ENCODE peak calls at places on chromosomes 12 and 14, in eight cellular contexts. One of them, this sample, is unnamed.

GRCh38 chr12:12776261-12776660 is 9.2 kb upstream of the APOLD1 start:
- DNase-seq in thyroid gland: no peak
- DNase-seq in upper lobe of left lung: no peak
- DNase-seq in fibroblast of the aortic adventitia: peak; percentile 23
- DNase-seq in IMR-90: peak; percentile 23
- DNase-seq in neural progenitor cell: no peak
- DNase-seq in PC-3: peak; percentile 72
- DNase-seq in epithelial cell of esophagus: peak; percentile 61
- DNase-seq in this sample: peak; percentile 64

GRCh38 chr12:46930101-46930500 is 104.3 kb upstream of the SLC38A4 start:
- DNase-seq in thyroid gland: no peak
- DNase-seq in IMR-90: no peak
- DNase-seq in fibroblast of the aortic adventitia: no peak
- DNase-seq in neural progenitor cell: no peak
- DNase-seq in PC-3: no peak
- DNase-seq in upper lobe of left lung: no peak
- DNase-seq in epithelial cell of esophagus: no peak
- DNase-seq in this sample: no peak

GRCh38 chr14:102560436-102561261 is 31.8 kb upstream of the RCOR1 start:
- DNase-seq in upper lobe of left lung: no peak
- DNase-seq in PC-3: no peak
- DNase-seq in IMR-90: no peak
- DNase-seq in fibroblast of the aortic adventitia: no peak
- DNase-seq in neural progenitor cell: no peak
- DNase-seq in thyroid gland: no peak
- DNase-seq in epithelial cell of esophagus: no peak
- DNase-seq in this sample: no peak

GRCh38 chr12:106915635-106916026 is 40.1 kb upstream of the TMEM263 start:
- DNase-seq in epithelial cell of esophagus: no peak
- DNase-seq in neural progenitor cell: no peak
- DNase-seq in upper lobe of left lung: no peak
- DNase-seq in PC-3: no peak
- DNase-seq in fibroblast of the aortic adventitia: no peak
- DNase-seq in IMR-90: no peak
- DNase-seq in thyroid gland: no peak
- DNase-seq in this sample: no peak

GRCh38 chr12:27575099-27575779 is 51.2 kb downstream of the PPFIBP1 start:
- DNase-seq in upper lobe of left lung: no peak
- DNase-seq in thyroid gland: no peak
- DNase-seq in PC-3: peak; percentile 46
- DNase-seq in neural progenitor cell: no peak
- DNase-seq in IMR-90: peak; percentile 41
- DNase-seq in fibroblast of the aortic adventitia: no peak
- DNase-seq in epithelial cell of esophagus: no peak
- DNase-seq in this sample: no peak

GRCh38 chr12:2682301-2683282 is 112.2 kb upstream of the FKBP4 start:
- DNase-seq in neural progenitor cell: peak; percentile 78
- DNase-seq in IMR-90: peak; percentile 54
- DNase-seq in thyroid gland: peak; percentile 43
- DNase-seq in fibroblast of the aortic adventitia: peak; percentile 42
- DNase-seq in PC-3: peak; percentile 38
- DNase-seq in epithelial cell of esophagus: peak; percentile 4
- DNase-seq in upper lobe of left lung: no peak
- DNase-seq in this sample: peak; percentile 42

GRCh38 chr14:101363880-101364391 is 197.4 kb upstream of the DIO3 start:
- DNase-seq in IMR-90: no peak
- DNase-seq in upper lobe of left lung: no peak
- DNase-seq in thyroid gland: no peak
- DNase-seq in epithelial cell of esophagus: no peak
- DNase-seq in neural progenitor cell: no peak
- DNase-seq in fibroblast of the aortic adventitia: no peak
- DNase-seq in PC-3: no peak
- DNase-seq in this sample: no peak

GRCh38 chr14:59160492-59160891 is 28.0 kb upstream of the DAAM1 start:
- DNase-seq in fibroblast of the aortic adventitia: no peak
- DNase-seq in epithelial cell of esophagus: no peak
- DNase-seq in IMR-90: no peak
- DNase-seq in neural progenitor cell: no peak
- DNase-seq in upper lobe of left lung: no peak
- DNase-seq in PC-3: no peak
- DNase-seq in thyroid gland: no peak
- DNase-seq in this sample: no peak

GRCh38 chr14:31024042-31024480 is 1.4 kb upstream of the AP4S1 start:
- DNase-seq in upper lobe of left lung: no peak
- DNase-seq in IMR-90: no peak
- DNase-seq in PC-3: no peak
- DNase-seq in neural progenitor cell: no peak
- DNase-seq in thyroid gland: no peak
- DNase-seq in fibroblast of the aortic adventitia: no peak
- DNase-seq in epithelial cell of esophagus: no peak
- DNase-seq in this sample: no peak
- H3K4me3 ChIP-seq in upper lobe of left lung: peak overlapping the region; percentile 90
- H3K4me3 ChIP-seq in IMR-90: peak overlapping the region; percentile 97
- H3K4me3 ChIP-seq in PC-3: peak overlapping the region; percentile 72
- H3K4me3 ChIP-seq in neural progenitor cell: peak overlapping the region; percentile 100
- H3K4me3 ChIP-seq in thyroid gland: peak overlapping the region; percentile 83
- H3K4me3 ChIP-seq in fibroblast of the aortic adventitia: peak overlapping the region; percentile 96
- H3K4me3 ChIP-seq in epithelial cell of esophagus: peak overlapping the region; percentile 86
- H3K4me3 ChIP-seq in this sample: peak overlapping the region; percentile 81

GRCh38 chr14:72444701-72445100 is 449.2 kb downstream of the DPF3 start:
- DNase-seq in IMR-90: peak; percentile 13
- DNase-seq in thyroid gland: no peak
- DNase-seq in PC-3: peak; percentile 95
- DNase-seq in fibroblast of the aortic adventitia: no peak
- DNase-seq in epithelial cell of esophagus: peak; percentile 60
- DNase-seq in neural progenitor cell: no peak
- DNase-seq in upper lobe of left lung: no peak
- DNase-seq in this sample: no peak

GRCh38 chr14:72443991-72444431 is 449.9 kb downstream of the DPF3 start:
- DNase-seq in PC-3: no peak
- DNase-seq in thyroid gland: no peak
- DNase-seq in neural progenitor cell: no peak
- DNase-seq in epithelial cell of esophagus: no peak
- DNase-seq in fibroblast of the aortic adventitia: no peak
- DNase-seq in upper lobe of left lung: no peak
- DNase-seq in IMR-90: no peak
- DNase-seq in this sample: no peak

GRCh38 chr14:72450473-72451044 is 443.3 kb downstream of the DPF3 start:
- DNase-seq in fibroblast of the aortic adventitia: no peak
- DNase-seq in IMR-90: no peak
- DNase-seq in PC-3: no peak
- DNase-seq in thyroid gland: no peak
- DNase-seq in upper lobe of left lung: no peak
- DNase-seq in epithelial cell of esophagus: no peak
- DNase-seq in neural progenitor cell: no peak
- DNase-seq in this sample: no peak

GRCh38 chr14:72451081-72451972 is 442.6 kb downstream of the DPF3 start:
- DNase-seq in thyroid gland: no peak
- DNase-seq in upper lobe of left lung: no peak
- DNase-seq in epithelial cell of esophagus: peak; percentile 23
- DNase-seq in neural progenitor cell: peak; percentile 33
- DNase-seq in PC-3: no peak
- DNase-seq in fibroblast of the aortic adventitia: no peak
- DNase-seq in IMR-90: no peak
- DNase-seq in this sample: no peak

GRCh38 chr14:72448212-72448611 is 445.7 kb downstream of the DPF3 start:
- DNase-seq in thyroid gland: no peak
- DNase-seq in epithelial cell of esophagus: no peak
- DNase-seq in PC-3: no peak
- DNase-seq in upper lobe of left lung: no peak
- DNase-seq in neural progenitor cell: no peak
- DNase-seq in fibroblast of the aortic adventitia: no peak
- DNase-seq in IMR-90: no peak
- DNase-seq in this sample: no peak
- TF ChIP-seq CTCF in thyroid gland: no peak
- TF ChIP-seq CTCF in epithelial cell of esophagus: no peak
- TF ChIP-seq CTCF in PC-3: no peak
- TF ChIP-seq CTCF in upper lobe of left lung: no peak
- TF ChIP-seq CTCF in neural progenitor cell: no peak
- TF ChIP-seq CTCF in fibroblast of the aortic adventitia: no peak
- TF ChIP-seq CTCF in IMR-90: no peak
- TF ChIP-seq CTCF in this sample: no peak

GRCh38 chr12:62659457-62660295 is 193.1 kb downstream of the MON2 start:
- DNase-seq in fibroblast of the aortic adventitia: no peak
- DNase-seq in thyroid gland: no peak
- DNase-seq in upper lobe of left lung: no peak
- DNase-seq in PC-3: no peak
- DNase-seq in IMR-90: no peak
- DNase-seq in epithelial cell of esophagus: no peak
- DNase-seq in neural progenitor cell: peak; percentile 81
- DNase-seq in this sample: no peak
- H3K4me3 ChIP-seq in fibroblast of the aortic adventitia: no peak overlapping the region
- H3K4me3 ChIP-seq in thyroid gland: no peak overlapping the region
- H3K4me3 ChIP-seq in upper lobe of left lung: no peak overlapping the region
- H3K4me3 ChIP-seq in PC-3: no peak overlapping the region
- H3K4me3 ChIP-seq in IMR-90: no peak overlapping the region
- H3K4me3 ChIP-seq in epithelial cell of esophagus: no peak overlapping the region
- H3K4me3 ChIP-seq in neural progenitor cell: no peak overlapping the region
- H3K4me3 ChIP-seq in this sample: no peak overlapping the region

GRCh38 chr12:130876758-130877157 is 4.9 kb downstream of the RAN start:
- DNase-seq in epithelial cell of esophagus: no peak
- DNase-seq in neural progenitor cell: no peak
- DNase-seq in thyroid gland: no peak
- DNase-seq in fibroblast of the aortic adventitia: no peak
- DNase-seq in PC-3: no peak
- DNase-seq in upper lobe of left lung: no peak
- DNase-seq in IMR-90: no peak
- DNase-seq in this sample: no peak
- TF ChIP-seq CTCF in epithelial cell of esophagus: no peak
- TF ChIP-seq CTCF in neural progenitor cell: peak; percentile 7
- TF ChIP-seq CTCF in thyroid gland: no peak
- TF ChIP-seq CTCF in fibroblast of the aortic adventitia: no peak
- TF ChIP-seq CTCF in PC-3: no peak
- TF ChIP-seq CTCF in upper lobe of left lung: no peak
- TF ChIP-seq CTCF in IMR-90: no peak
- TF ChIP-seq CTCF in this sample: no peak

GRCh38 chr12:8455727-8456360 is at the start of gene CLEC6A:
- DNase-seq in PC-3: no peak
- DNase-seq in fibroblast of the aortic adventitia: no peak
- DNase-seq in epithelial cell of esophagus: no peak
- DNase-seq in upper lobe of left lung: no peak
- DNase-seq in IMR-90: no peak
- DNase-seq in neural progenitor cell: no peak
- DNase-seq in thyroid gland: no peak
- DNase-seq in this sample: no peak
- H3K4me3 ChIP-seq in PC-3: no peak within 1 kb of the TSS
- H3K4me3 ChIP-seq in fibroblast of the aortic adventitia: no peak within 1 kb of the TSS
- H3K4me3 ChIP-seq in epithelial cell of esophagus: no peak within 1 kb of the TSS
- H3K4me3 ChIP-seq in upper lobe of left lung: no peak within 1 kb of the TSS
- H3K4me3 ChIP-seq in IMR-90: no peak within 1 kb of the TSS
- H3K4me3 ChIP-seq in neural progenitor cell: no peak within 1 kb of the TSS
- H3K4me3 ChIP-seq in thyroid gland: no peak within 1 kb of the TSS
- H3K4me3 ChIP-seq in this sample: no peak within 1 kb of the TSS

DNA sequence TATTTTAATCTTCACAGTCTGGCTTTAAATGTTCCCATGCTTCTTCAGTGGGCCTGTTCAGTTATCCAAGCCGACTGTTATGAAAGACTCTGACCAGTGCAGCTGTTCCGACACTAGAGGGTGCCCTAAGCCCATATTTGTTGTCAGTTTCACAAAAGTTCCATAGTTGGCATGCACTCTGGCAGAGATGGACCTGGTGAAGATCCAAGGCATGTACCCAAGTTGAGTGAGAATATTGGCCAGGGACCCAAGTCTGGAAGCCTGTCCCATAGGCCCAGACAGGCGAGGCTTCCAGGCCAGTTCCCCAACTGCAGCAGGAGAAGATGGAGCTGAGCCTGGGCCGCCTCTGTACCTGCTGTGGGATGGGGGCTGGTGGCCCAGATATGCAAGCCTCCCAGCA is 27.4 kb upstream of the GUCY2C start:
- DNase-seq in IMR-90: peak; percentile 58
- DNase-seq in thyroid gland: peak; percentile 47
- DNase-seq in PC-3: peak; percentile 62
- DNase-seq in upper lobe of left lung: peak; percentile 25
- DNase-seq in neural progenitor cell: peak; percentile 51
- DNase-seq in epithelial cell of esophagus: peak; percentile 70
- DNase-seq in fibroblast of the aortic adventitia: peak; percentile 74
- DNase-seq in this sample: peak; percentile 76
- TF ChIP-seq CTCF in IMR-90: peak; percentile 74
- TF ChIP-seq CTCF in thyroid gland: peak; percentile 48
- TF ChIP-seq CTCF in PC-3: peak; percentile 68
- TF ChIP-seq CTCF in upper lobe of left lung: peak; percentile 77
- TF ChIP-seq CTCF in neural progenitor cell: peak; percentile 65
- TF ChIP-seq CTCF in epithelial cell of esophagus: peak; percentile 69
- TF ChIP-seq CTCF in fibroblast of the aortic adventitia: peak; percentile 74
- TF ChIP-seq CTCF in this sample: peak; percentile 78

DNA sequence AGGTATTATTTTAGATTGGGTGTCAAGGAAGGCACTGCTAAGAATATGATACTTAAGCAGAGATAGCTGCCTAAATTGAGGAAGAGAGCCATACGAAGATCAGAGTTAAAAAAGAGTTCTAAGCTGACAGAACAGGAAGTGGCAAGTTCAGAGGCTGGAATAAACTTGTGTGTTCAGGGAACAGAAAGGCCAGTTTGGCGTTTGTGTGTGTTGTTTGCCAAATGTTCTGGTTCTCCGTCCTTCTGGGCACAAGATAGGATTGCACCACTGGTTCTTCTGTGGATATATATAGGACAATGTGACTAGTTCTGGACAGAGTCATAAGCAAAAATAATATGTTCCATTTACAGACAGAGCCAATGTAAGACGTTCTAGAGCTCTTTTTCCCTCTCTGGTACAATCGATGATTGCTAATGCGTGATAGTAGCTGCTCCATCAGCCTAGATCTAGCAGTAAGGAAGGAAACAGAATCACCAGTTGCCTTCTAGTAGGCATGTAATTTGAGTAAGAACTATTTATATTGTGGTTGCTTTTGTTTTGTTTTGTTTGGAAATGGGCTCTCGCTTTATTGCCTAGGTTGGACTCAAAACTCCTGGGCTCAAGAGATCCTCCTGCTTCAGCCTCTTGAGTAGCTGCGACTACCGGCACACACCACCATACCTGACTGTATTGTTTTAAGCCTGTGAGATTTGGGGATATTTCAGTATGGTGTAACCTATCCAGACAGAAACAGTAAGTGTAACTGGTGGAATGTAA is 7.4 kb downstream of the BBS10 start:
- DNase-seq in fibroblast of the aortic adventitia: no peak
- DNase-seq in thyroid gland: no peak
- DNase-seq in neural progenitor cell: no peak
- DNase-seq in upper lobe of left lung: no peak
- DNase-seq in IMR-90: peak; percentile 43
- DNase-seq in epithelial cell of esophagus: no peak
- DNase-seq in PC-3: no peak
- DNase-seq in this sample: no peak
- H3K4me3 ChIP-seq in fibroblast of the aortic adventitia: no peak overlapping the region
- H3K4me3 ChIP-seq in thyroid gland: no peak overlapping the region
- H3K4me3 ChIP-seq in neural progenitor cell: no peak overlapping the region
- H3K4me3 ChIP-seq in upper lobe of left lung: no peak overlapping the region
- H3K4me3 ChIP-seq in IMR-90: no peak overlapping the region
- H3K4me3 ChIP-seq in epithelial cell of esophagus: no peak overlapping the region
- H3K4me3 ChIP-seq in PC-3: no peak overlapping the region
- H3K4me3 ChIP-seq in this sample: no peak overlapping the region

DNA sequence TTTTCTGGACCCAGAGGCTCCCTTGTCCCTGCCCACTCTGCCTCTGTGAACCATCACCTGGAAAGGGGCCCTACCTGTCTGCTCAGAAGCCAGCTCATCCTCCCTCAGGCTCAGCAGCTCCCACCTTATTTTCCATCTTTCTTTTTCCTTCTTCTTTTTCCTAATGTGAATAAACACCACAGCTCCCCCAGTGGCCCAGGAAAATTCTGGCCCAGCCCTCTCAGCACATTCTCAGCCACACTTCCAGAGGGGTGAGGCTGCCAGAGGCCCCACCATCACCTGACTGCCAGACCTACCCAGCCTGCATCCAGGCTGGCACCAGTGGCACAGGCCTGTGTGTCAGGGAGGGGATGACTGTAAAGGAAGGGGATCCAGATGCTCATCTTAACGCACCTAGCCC is 23.0 kb downstream of the ZFHX2 start:
- DNase-seq in epithelial cell of esophagus: peak; percentile 9
- DNase-seq in PC-3: peak; percentile 22
- DNase-seq in upper lobe of left lung: no peak
- DNase-seq in neural progenitor cell: peak; percentile 28
- DNase-seq in fibroblast of the aortic adventitia: no peak
- DNase-seq in IMR-90: no peak
- DNase-seq in thyroid gland: no peak
- DNase-seq in this sample: no peak
- TF ChIP-seq CTCF in epithelial cell of esophagus: peak; percentile 30
- TF ChIP-seq CTCF in PC-3: peak; percentile 48
- TF ChIP-seq CTCF in upper lobe of left lung: no peak
- TF ChIP-seq CTCF in neural progenitor cell: peak; percentile 40
- TF ChIP-seq CTCF in fibroblast of the aortic adventitia: peak; percentile 20
- TF ChIP-seq CTCF in IMR-90: peak; percentile 13
- TF ChIP-seq CTCF in thyroid gland: no peak
- TF ChIP-seq CTCF in this sample: peak; percentile 25